ENCODE peak calls at places on chromosomes 1 and 21, in seven cellular contexts. F is IMR-90, Y is right lobe of liver, J is breast epithelium, E is heart right ventricle, D is endothelial cell of umbilical vein, T is Karpas-422. K is an unnamed sample. For H3K27me3 and H3K4me1, the result is how much of the 10 kb centered on the place peaks cover.

GRCh38 chr1:33094971-33095604 is 14.1 kb downstream of the AZIN2 start:
- DNase-seq in F (peak), Y (no peak), J (peak), E (peak), D (peak), T (peak), K (no peak)

GRCh38 chr1:169260478-169260877 is 107.1 kb downstream of the NME7 start:
- DNase-seq in F (no peak), Y (no peak), J (no peak), E (no peak), D (no peak), T (no peak), K (no peak)

GRCh38 chr1:100229681-100230443 is 19.8 kb downstream of the DBT start:
- DNase-seq in F (no peak), Y (no peak), J (no peak), E (no peak), D (no peak), T (no peak), K (no peak)

GRCh38 chr1:113541108-113541507 is 150.8 kb downstream of the MAGI3 start:
- DNase-seq in F (no peak), Y (no peak), J (no peak), E (no peak), D (no peak), T (no peak), K (no peak)

GRCh38 chr1:197618065-197618464 is 157.2 kb downstream of the DENND1B start:
- DNase-seq in F (peak), Y (no peak), J (no peak), E (no peak), D (peak), T (no peak), K (no peak)

GRCh38 chr1:9196129-9197040 is 38.2 kb upstream of the H6PD start:
- DNase-seq in F (peak), Y (peak), J (peak), E (peak), D (peak), T (peak), K (peak)

GRCh38 chr21:44370027-44370735 is 16.8 kb downstream of the TRPM2 start:
- DNase-seq in F (peak), Y (no peak), J (no peak), E (no peak), D (no peak), T (no peak), K (peak)

GRCh38 chr1:9628541-9629444 is 22.7 kb upstream of the PIK3CD start:
- DNase-seq in F (no peak), Y (no peak), J (no peak), E (no peak), D (no peak), T (no peak), K (no peak)

GRCh38 chr1:182120411-182121258 is 59.1 kb upstream of the ZNF648 start:
- DNase-seq in F (no peak), Y (peak), J (no peak), E (no peak), D (no peak), T (no peak), K (no peak)

GRCh38 chr21:45698493-45698947 is 55.0 kb downstream of the PCBP3 start:
- DNase-seq in F (peak), Y (no peak), J (no peak), E (peak), D (peak), T (no peak), K (peak)

GRCh38 chr1:44072204-44072603 is 40.9 kb upstream of the SLC6A9 start:
- DNase-seq in F (peak), Y (no peak), J (no peak), E (no peak), D (no peak), T (no peak), K (no peak)

GRCh38 chr1:109732390-109732763 is 8.5 kb downstream of the GSTM3 start:
- DNase-seq in F (no peak), Y (no peak), J (no peak), E (no peak), D (no peak), T (no peak), K (no peak)

GRCh38 chr1:16981269-16981849 is 939 bp upstream of the MFAP2 start:
- DNase-seq in F (peak), Y (no peak), J (no peak), E (no peak), D (no peak), T (no peak), K (no peak)

GRCh38 chr1:60149254-60149653 is 75.7 kb upstream of the C1orf87 start:
- DNase-seq in F (no peak), Y (no peak), J (no peak), E (peak), D (peak), T (no peak), K (peak)

GRCh38 chr1:160432371-160432786 is 32.0 kb downstream of the VANGL2 start:
- DNase-seq in F (no peak), Y (no peak), J (no peak), E (no peak), D (no peak), T (peak), K (no peak)

GRCh38 chr1:216830402-216830801 is 107.2 kb upstream of the ESRRG start:
- DNase-seq in F (no peak), Y (no peak), J (no peak), E (no peak), D (no peak), T (no peak), K (no peak)

GRCh38 chr1:10107985-10108663 is 75.4 kb downstream of the UBE4B start:
- DNase-seq in F (peak), Y (no peak), J (no peak), E (no peak), D (peak), T (no peak), K (no peak)

GRCh38 chr1:233386336-233386735 is 58.8 kb downstream of the MAP3K21 start:
- DNase-seq in F (no peak), Y (no peak), J (no peak), E (no peak), D (no peak), T (no peak), K (no peak)

GRCh38 chr1:20621012-20621411 is 12.2 kb upstream of the PINK1 start:
- DNase-seq in F (no peak), Y (no peak), J (no peak), E (no peak), D (no peak), T (no peak), K (no peak)

GRCh38 chr1:152328801-152329391 is 3.9 kb upstream of the FLG start:
- DNase-seq in F (no peak), Y (no peak), J (no peak), E (no peak), D (no peak), T (no peak), K (no peak)

GRCh38 chr21:35426897-35427296 is 377.8 kb upstream of the RUNX1 start:
- DNase-seq in F (no peak), Y (no peak), J (no peak), E (no peak), D (no peak), T (no peak), K (no peak)

GRCh38 chr1:44327679-44328491 is 27.2 kb downstream of the ERI3 start:
- DNase-seq in F (peak), Y (peak), J (peak), E (peak), D (peak), T (no peak), K (peak)

GRCh38 chr21:42618713-42619112 is 34.7 kb upstream of the PDE9A start:
- DNase-seq in F (no peak), Y (no peak), J (no peak), E (no peak), D (no peak), T (no peak), K (no peak)

GRCh38 chr1:11187000-11187399 is 2.2 kb upstream of the ANGPTL7 start:
- DNase-seq in F (no peak), Y (no peak), J (no peak), E (no peak), D (no peak), T (no peak), K (no peak)

GRCh38 chr1:94063379-94063778 is 57.6 kb downstream of the ABCA4 start:
- DNase-seq in F (peak), Y (no peak), J (no peak), E (peak), D (peak), T (peak), K (no peak)

GRCh38 chr1:71861022-71861421 is 421.3 kb downstream of the NEGR1 start:
- DNase-seq in F (peak), Y (no peak), J (no peak), E (no peak), D (peak), T (no peak), K (no peak)

GRCh38 chr1:2391034-2391384 is 345 bp downstream of the MORN1 start:
- DNase-seq in F (no peak), Y (no peak), J (no peak), E (no peak), D (no peak), T (peak), K (no peak)

GRCh38 chr1:203304391-203304918 is 864 bp upstream of the BTG2 start:
- DNase-seq in F (no peak), Y (no peak), J (no peak), E (no peak), D (no peak), T (peak), K (peak)
- H3K27me3 ChIP-seq in F (under half), Y (under half), J (under half), E (under half), D (under half), T (under half), K (under half)

GRCh38 chr1:59071289-59071688 is 225.6 kb upstream of the FGGY start:
- DNase-seq in F (no peak), Y (no peak), J (peak), E (no peak), D (no peak), T (no peak), K (no peak)
- H3K4me1 ChIP-seq in F (under half), Y (under half), J (under half), E (under half), D (under half), T (under half), K (under half)

DNA sequence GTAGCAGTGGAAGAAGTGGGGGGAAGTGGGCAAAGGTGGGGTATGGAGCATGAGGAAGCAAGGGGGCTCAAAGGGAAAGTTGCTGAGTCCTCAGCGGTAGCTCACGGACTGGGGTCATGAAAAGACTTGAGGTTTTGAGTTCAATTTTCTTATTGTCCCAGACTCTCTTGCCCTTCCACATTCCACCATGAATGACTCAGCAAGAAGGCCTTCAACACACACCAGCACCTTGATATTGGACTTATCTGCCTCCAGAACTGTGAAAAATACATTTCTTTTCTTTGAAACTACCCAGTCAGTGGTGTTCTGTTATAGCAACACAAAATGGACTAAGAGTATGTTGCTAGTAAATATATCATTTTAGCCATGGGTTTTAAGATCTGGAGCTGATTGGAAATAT is 17.3 kb upstream of the RHBDL2 start:
- DNase-seq in F (peak), Y (no peak), J (no peak), E (no peak), D (no peak), T (no peak), K (no peak)
- H3K27me3 ChIP-seq in F (under half), Y (under half), J (under half), E (under half), D (under half), T (under half), K (under half)

GRCh38 chr21:26844258-26845065 is 747 bp downstream of the ADAMTS1 start:
- DNase-seq in F (peak), Y (peak), J (peak), E (peak), D (peak), T (no peak), K (peak)
- H3K4me1 ChIP-seq in F (under half), Y (under half), J (under half), E (half or more), D (under half), T (under half), K (under half)

DNA sequence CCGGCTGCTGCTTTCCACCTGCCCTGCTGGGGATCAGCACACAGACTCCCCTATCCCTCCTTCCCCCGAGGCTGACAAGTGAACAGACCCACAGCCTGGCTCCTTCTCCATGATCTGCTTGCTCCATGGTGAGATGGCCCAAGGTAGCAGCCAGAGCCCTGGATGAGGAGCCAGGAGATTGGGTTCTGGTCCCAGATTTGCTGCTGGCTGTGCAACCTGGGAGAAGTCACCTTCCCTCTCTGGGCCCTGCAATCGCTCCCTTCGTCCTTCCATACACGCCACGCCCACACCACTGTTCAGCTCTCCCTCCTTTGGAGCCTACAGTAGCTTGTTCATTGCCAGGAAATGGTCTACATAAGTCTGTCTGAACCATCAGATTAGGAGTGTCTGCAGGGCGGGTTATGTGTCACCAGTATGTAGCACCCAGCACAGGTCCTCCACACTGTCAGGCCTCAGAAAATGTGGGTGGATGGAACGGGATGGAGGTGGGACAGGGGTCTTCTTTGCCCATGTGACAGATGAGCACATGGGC is 9.2 kb upstream of the EPHA8 start:
- DNase-seq in F (no peak), Y (no peak), J (no peak), E (no peak), D (no peak), T (no peak), K (no peak)
- H3K27me3 ChIP-seq in F (half or more), Y (under half), J (half or more), E (half or more), D (under half), T (under half), K (under half)

GRCh38 chr1:154181944-154182341 is 10.0 kb downstream of the TPM3 start:
- DNase-seq in F (no peak), Y (no peak), J (no peak), E (no peak), D (no peak), T (no peak), K (no peak)

GRCh38 chr1:154179951-154180687 is 11.8 kb downstream of the TPM3 start:
- DNase-seq in F (no peak), Y (no peak), J (no peak), E (no peak), D (no peak), T (peak), K (no peak)

GRCh38 chr1:154178856-154179811 is 12.8 kb downstream of the TPM3 start:
- DNase-seq in F (no peak), Y (peak), J (no peak), E (no peak), D (no peak), T (no peak), K (no peak)

GRCh38 chr1:154183045-154183968 is 8.6 kb downstream of the TPM3 start:
- DNase-seq in F (peak), Y (peak), J (peak), E (peak), D (peak), T (peak), K (peak)

DNA sequence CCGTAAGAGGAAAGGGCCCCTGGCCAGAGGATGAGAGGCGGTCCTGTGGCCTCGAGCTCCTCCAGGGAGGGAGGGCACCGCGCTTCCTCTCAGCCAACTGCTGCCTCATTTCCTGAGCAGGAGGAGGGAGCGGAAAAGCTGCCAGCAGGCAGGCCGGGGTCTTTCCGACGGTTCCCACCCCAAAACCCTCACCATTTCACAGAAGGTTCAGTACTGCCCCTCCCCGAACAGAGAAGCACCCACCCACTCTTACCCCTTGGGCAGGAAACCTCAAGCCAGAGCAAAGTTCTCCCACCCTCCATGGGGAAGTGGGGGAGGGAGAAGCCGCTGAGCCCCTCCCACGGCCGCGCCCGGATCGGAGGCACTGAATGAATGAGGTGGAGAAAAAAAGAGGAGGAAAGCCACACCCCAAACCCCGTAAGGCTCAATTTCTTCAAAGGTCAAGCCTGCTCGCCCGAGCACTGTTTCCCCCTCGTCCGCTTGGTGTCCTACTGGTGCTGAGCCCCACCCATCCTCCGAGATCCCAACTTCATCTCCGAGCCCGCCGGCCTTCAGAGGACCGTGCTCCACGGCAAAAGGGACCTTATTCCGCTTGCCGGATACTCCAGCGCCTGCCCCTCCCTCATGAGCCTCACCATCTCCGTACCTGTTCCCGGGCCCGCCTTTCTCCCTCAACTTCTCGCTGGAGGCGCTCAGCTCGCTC is 9.4 kb downstream of the TPM3 start:
- DNase-seq in F (peak), Y (peak), J (peak), E (peak), D (peak), T (peak), K (peak)
- H3K4me1 ChIP-seq in F (under half), Y (under half), J (under half), E (half or more), D (under half), T (half or more), K (under half)

DNA sequence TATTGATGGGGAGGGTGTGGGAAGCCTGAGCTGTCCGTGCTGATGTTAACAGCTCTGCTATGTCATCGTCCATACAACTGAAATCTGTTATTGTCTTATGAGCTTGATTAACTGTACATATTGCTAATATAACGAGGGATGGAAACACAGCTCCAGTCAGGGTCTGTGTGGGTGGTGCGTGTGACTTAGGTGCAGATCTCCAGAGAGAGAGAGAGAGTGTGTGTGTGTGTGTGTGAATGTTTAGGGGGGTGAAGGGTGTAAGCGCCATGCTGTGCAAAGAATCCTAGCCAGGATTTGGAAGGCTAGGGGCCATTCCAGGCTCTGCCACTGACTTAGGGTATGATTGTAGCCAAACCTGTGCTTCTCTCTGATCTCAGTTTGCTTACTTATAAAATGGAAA is 122.9 kb upstream of the KLHDC7A start:
- DNase-seq in F (no peak), Y (no peak), J (no peak), E (no peak), D (no peak), T (no peak), K (no peak)
- H3K27me3 ChIP-seq in F (under half), Y (under half), J (under half), E (half or more), D (under half), T (under half), K (under half)

DNA sequence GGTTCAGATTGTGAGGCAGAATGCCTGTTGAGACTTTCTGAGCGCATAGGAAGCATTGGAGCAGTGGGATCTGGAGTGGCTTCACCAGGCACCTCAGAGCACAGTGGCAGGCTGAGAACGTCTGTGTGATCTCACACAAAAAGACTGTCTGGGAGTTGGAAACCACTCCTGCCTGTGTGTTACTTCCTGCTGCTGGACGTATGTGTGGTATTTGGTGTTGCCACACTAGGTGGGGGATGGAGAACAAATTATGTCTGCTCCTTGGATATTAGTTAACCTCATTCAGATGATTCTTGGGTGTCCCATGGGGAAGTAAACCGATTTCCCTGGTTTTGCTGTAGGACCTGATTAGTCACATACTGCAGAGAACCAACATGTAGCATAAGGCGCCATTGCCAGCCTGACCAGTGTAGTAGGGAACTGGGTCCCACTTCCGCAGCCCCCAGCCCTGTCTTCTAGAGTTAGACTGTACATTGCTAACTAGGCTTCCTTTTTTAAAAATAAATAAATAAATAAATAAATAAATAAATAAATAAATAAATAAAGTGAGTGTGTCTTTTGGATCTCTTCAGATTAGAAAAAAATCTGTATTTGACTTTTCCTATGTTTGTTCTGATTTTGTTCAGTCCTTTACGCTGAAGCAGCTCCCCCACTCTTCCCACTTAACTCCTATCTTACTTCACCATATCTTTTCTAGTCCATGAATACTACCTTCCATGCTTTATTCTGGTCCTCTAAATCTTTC is 26.9 kb downstream of the UCK2 start:
- DNase-seq in F (peak), Y (no peak), J (peak), E (peak), D (peak), T (no peak), K (no peak)
- H3K4me1 ChIP-seq in F (under half), Y (under half), J (under half), E (half or more), D (under half), T (half or more), K (under half)

DNA sequence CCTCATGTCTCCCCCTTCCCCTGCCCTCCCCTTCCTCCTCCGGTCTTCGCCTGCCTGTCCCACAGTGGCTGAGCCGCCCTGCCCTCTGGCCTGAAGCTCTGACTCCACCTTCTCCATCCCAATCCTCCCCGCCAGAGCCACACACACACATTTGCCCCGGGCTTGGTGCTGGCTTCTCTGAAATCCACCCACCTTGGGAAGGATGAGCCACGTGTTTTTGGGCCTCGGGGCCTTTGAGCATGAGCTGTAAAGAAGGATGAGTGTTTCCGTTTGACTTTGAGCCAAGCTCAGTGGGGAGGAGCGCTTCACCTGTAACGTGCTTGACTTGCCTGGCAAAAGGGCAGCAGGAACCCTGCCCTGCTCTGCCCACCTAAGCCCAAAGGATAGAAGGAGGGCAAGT is 295.1 kb downstream of the SIPA1L2 start:
- DNase-seq in F (no peak), Y (no peak), J (peak), E (no peak), D (no peak), T (no peak), K (no peak)
- H3K27me3 ChIP-seq in F (under half), Y (under half), J (under half), E (under half), D (under half), T (under half), K (under half)

K was measured in aorta.